ENCODE peak calls at places on chromosomes 13 and 19, in six cellular contexts. E is skeletal muscle cell; O is cardiac fibroblast; G is activated CD4-positive, alpha-beta T cell treated with anti-CD3 and anti-CD28 coated beads, Interleukin-2, amount 50 U/mL, for 1 hour; W is brain microvascular endothelial cell; X is IMR-90. J is an unnamed sample.

GRCh38 chr19:6564393-6564792 is 26.6 kb downstream of the CD70 start:
- DNase-seq in O (peak), X (no peak), W (no peak), E (no peak), G (no peak), J (peak)

GRCh38 chr13:98598043-98598442 is 21.1 kb upstream of the STK24 start:
- DNase-seq in W (no peak), O (peak), G (no peak), E (no peak), X (no peak), J (no peak)

GRCh38 chr19:38975861-38976271 is 324 bp upstream of the FBXO17 start:
- DNase-seq in G (no peak), X (peak), O (peak), E (no peak), W (no peak), J (peak)

GRCh38 chr19:38731654-38732301 is 12.5 kb downstream of the CAPN12 start:
- DNase-seq in X (no peak), O (no peak), W (no peak), E (no peak), G (no peak), J (no peak)

GRCh38 chr13:37225414-37226047 is 120.1 kb upstream of the CSNK1A1L start:
- DNase-seq in G (no peak), E (peak), O (peak), X (peak), W (peak), J (peak)

GRCh38 chr19:40974633-40975037 is 16.4 kb upstream of the CYP2B6 start:
- DNase-seq in G (peak), O (peak), X (peak), E (peak), W (peak), J (peak)

GRCh38 chr19:35368378-35368777 is 2.5 kb upstream of the GPR42 start:
- DNase-seq in W (no peak), X (no peak), E (no peak), O (no peak), G (no peak), J (no peak)

GRCh38 chr19:41913476-41914190 is 14.6 kb downstream of the ERFL start:
- DNase-seq in W (no peak), G (no peak), E (no peak), X (no peak), O (no peak), J (no peak)

GRCh38 chr19:43555185-43555770 is 20.0 kb downstream of the XRCC1 start:
- DNase-seq in G (peak), X (peak), W (peak), O (peak), E (no peak), J (peak)

GRCh38 chr13:44188257-44188656 is 185.4 kb upstream of the SERP2 start:
- DNase-seq in W (peak), X (peak), G (no peak), O (no peak), E (peak), J (peak)

GRCh38 chr19:40279120-40279551 is 6.0 kb downstream of the AKT2 start:
- DNase-seq in X (peak), E (peak), O (peak), G (no peak), W (peak), J (peak)

GRCh38 chr13:83248751-83249150 is 633.5 kb downstream of the SLITRK1 start:
- DNase-seq in G (no peak), W (no peak), E (no peak), X (no peak), O (peak), J (no peak)

GRCh38 chr13:31896427-31896826 is 135.1 kb upstream of the FRY start:
- DNase-seq in E (peak), G (no peak), X (peak), W (peak), O (peak), J (peak)

GRCh38 chr13:99468971-99469545 is 32.2 kb upstream of the TM9SF2 start:
- DNase-seq in O (no peak), X (no peak), G (no peak), W (no peak), E (no peak), J (no peak)

GRCh38 chr19:4755459-4755858 is 31.8 kb upstream of the DPP9 start:
- DNase-seq in W (no peak), G (no peak), E (no peak), X (no peak), O (no peak), J (no peak)